ENCODE peak calls at places on chromosomes 6 and 20, in seven cellular contexts. One of them, this sample, is unnamed.

GRCh38 chr6:1770435-1770843 is 160.7 kb downstream of the FOXC1 start:
- DNase-seq in SW 1271: no peak
- DNase-seq in pancreas: no peak
- DNase-seq in cardiac fibroblast: no peak
- DNase-seq in posterior vena cava: no peak
- DNase-seq in HL-60: no peak
- DNase-seq in T-helper 1 cell: no peak
- DNase-seq in this sample: no peak

GRCh38 chr6:14635195-14635594 is 517.6 kb downstream of the CD83 start:
- DNase-seq in HL-60: no peak
- DNase-seq in SW 1271: no peak
- DNase-seq in cardiac fibroblast: no peak
- DNase-seq in pancreas: no peak
- DNase-seq in T-helper 1 cell: no peak
- DNase-seq in posterior vena cava: no peak
- DNase-seq in this sample: no peak

GRCh38 chr6:123393333-123393732 is 243.4 kb downstream of the TRDN start:
- DNase-seq in pancreas: no peak
- DNase-seq in posterior vena cava: no peak
- DNase-seq in SW 1271: no peak
- DNase-seq in cardiac fibroblast: peak
- DNase-seq in HL-60: no peak
- DNase-seq in T-helper 1 cell: no peak
- DNase-seq in this sample: no peak

GRCh38 chr6:105036371-105036770 is 79.5 kb downstream of the LIN28B start:
- DNase-seq in pancreas: no peak
- DNase-seq in cardiac fibroblast: no peak
- DNase-seq in T-helper 1 cell: no peak
- DNase-seq in HL-60: no peak
- DNase-seq in posterior vena cava: no peak
- DNase-seq in SW 1271: no peak
- DNase-seq in this sample: no peak

GRCh38 chr6:96878101-96878500 is 19.6 kb downstream of the NDUFAF4 start:
- DNase-seq in posterior vena cava: no peak
- DNase-seq in pancreas: no peak
- DNase-seq in cardiac fibroblast: no peak
- DNase-seq in HL-60: no peak
- DNase-seq in T-helper 1 cell: no peak
- DNase-seq in SW 1271: no peak
- DNase-seq in this sample: no peak

GRCh38 chr6:5665173-5665572 is 341.6 kb downstream of the NRN1 start:
- DNase-seq in cardiac fibroblast: no peak
- DNase-seq in HL-60: no peak
- DNase-seq in SW 1271: no peak
- DNase-seq in T-helper 1 cell: no peak
- DNase-seq in posterior vena cava: no peak
- DNase-seq in pancreas: no peak
- DNase-seq in this sample: peak

GRCh38 chr6:137233561-137234504 is 14.6 kb upstream of the IFNGR1 start:
- DNase-seq in pancreas: no peak
- DNase-seq in cardiac fibroblast: peak
- DNase-seq in posterior vena cava: no peak
- DNase-seq in T-helper 1 cell: no peak
- DNase-seq in SW 1271: no peak
- DNase-seq in HL-60: peak
- DNase-seq in this sample: no peak

GRCh38 chr6:129089357-129089756 is 206.4 kb downstream of the LAMA2 start:
- DNase-seq in pancreas: no peak
- DNase-seq in T-helper 1 cell: no peak
- DNase-seq in posterior vena cava: no peak
- DNase-seq in cardiac fibroblast: no peak
- DNase-seq in SW 1271: no peak
- DNase-seq in HL-60: no peak
- DNase-seq in this sample: no peak

GRCh38 chr20:55216525-55217242 is 741.3 kb downstream of the DOK5 start:
- DNase-seq in T-helper 1 cell: no peak
- DNase-seq in SW 1271: no peak
- DNase-seq in cardiac fibroblast: no peak
- DNase-seq in HL-60: no peak
- DNase-seq in pancreas: no peak
- DNase-seq in posterior vena cava: no peak
- DNase-seq in this sample: no peak

GRCh38 chr20:36311141-36311853 is 5.2 kb downstream of the DLGAP4 start:
- DNase-seq in cardiac fibroblast: no peak
- DNase-seq in SW 1271: no peak
- DNase-seq in posterior vena cava: no peak
- DNase-seq in pancreas: no peak
- DNase-seq in HL-60: no peak
- DNase-seq in T-helper 1 cell: no peak
- DNase-seq in this sample: no peak

GRCh38 chr6:129131282-129131681 is 248.3 kb downstream of the LAMA2 start:
- DNase-seq in pancreas: no peak
- DNase-seq in cardiac fibroblast: peak
- DNase-seq in posterior vena cava: no peak
- DNase-seq in T-helper 1 cell: no peak
- DNase-seq in HL-60: no peak
- DNase-seq in SW 1271: no peak
- DNase-seq in this sample: no peak

GRCh38 chr6:2129076-2129695 is 116.2 kb downstream of the GMDS start:
- DNase-seq in pancreas: no peak
- DNase-seq in SW 1271: no peak
- DNase-seq in cardiac fibroblast: no peak
- DNase-seq in T-helper 1 cell: no peak
- DNase-seq in posterior vena cava: no peak
- DNase-seq in HL-60: no peak
- DNase-seq in this sample: no peak

GRCh38 chr6:127366281-127367022 is 23.0 kb upstream of the ECHDC1 start:
- DNase-seq in T-helper 1 cell: no peak
- DNase-seq in SW 1271: peak
- DNase-seq in posterior vena cava: no peak
- DNase-seq in HL-60: no peak
- DNase-seq in pancreas: no peak
- DNase-seq in cardiac fibroblast: peak
- DNase-seq in this sample: no peak

GRCh38 chr6:75143186-75143585 is 62.7 kb downstream of the COL12A1 start:
- DNase-seq in posterior vena cava: no peak
- DNase-seq in HL-60: no peak
- DNase-seq in cardiac fibroblast: peak
- DNase-seq in pancreas: no peak
- DNase-seq in SW 1271: no peak
- DNase-seq in T-helper 1 cell: no peak
- DNase-seq in this sample: no peak

GRCh38 chr6:91852232-91852631 is 1265.4 kb upstream of the MAP3K7 start:
- DNase-seq in pancreas: no peak
- DNase-seq in T-helper 1 cell: no peak
- DNase-seq in HL-60: no peak
- DNase-seq in cardiac fibroblast: no peak
- DNase-seq in SW 1271: no peak
- DNase-seq in posterior vena cava: no peak
- DNase-seq in this sample: no peak

GRCh38 chr20:36836591-36837329 is 39.2 kb upstream of the TLDC2 start:
- DNase-seq in posterior vena cava: peak
- DNase-seq in cardiac fibroblast: peak
- DNase-seq in T-helper 1 cell: no peak
- DNase-seq in HL-60: peak
- DNase-seq in SW 1271: peak
- DNase-seq in pancreas: peak
- DNase-seq in this sample: peak

GRCh38 chr20:10696650-10697049 is 22.9 kb upstream of the JAG1 start:
- DNase-seq in T-helper 1 cell: no peak
- DNase-seq in posterior vena cava: no peak
- DNase-seq in cardiac fibroblast: no peak
- DNase-seq in pancreas: peak
- DNase-seq in HL-60: no peak
- DNase-seq in SW 1271: no peak
- DNase-seq in this sample: peak

GRCh38 chr6:17280552-17281090 is 540 bp upstream of the RBM24 start:
- DNase-seq in HL-60: no peak
- DNase-seq in T-helper 1 cell: no peak
- DNase-seq in SW 1271: no peak
- DNase-seq in posterior vena cava: peak
- DNase-seq in pancreas: peak
- DNase-seq in cardiac fibroblast: no peak
- DNase-seq in this sample: no peak

GRCh38 chr20:11041396-11041795 is 367.6 kb upstream of the JAG1 start:
- DNase-seq in T-helper 1 cell: no peak
- DNase-seq in posterior vena cava: no peak
- DNase-seq in pancreas: no peak
- DNase-seq in cardiac fibroblast: no peak
- DNase-seq in SW 1271: no peak
- DNase-seq in HL-60: no peak
- DNase-seq in this sample: no peak

GRCh38 chr6:39050453-39051112 is 2.0 kb downstream of the GLP1R start:
- DNase-seq in pancreas: no peak
- DNase-seq in T-helper 1 cell: no peak
- DNase-seq in HL-60: no peak
- DNase-seq in cardiac fibroblast: no peak
- DNase-seq in posterior vena cava: no peak
- DNase-seq in SW 1271: no peak
- DNase-seq in this sample: no peak

GRCh38 chr6:130018830-130019795 is 732 bp downstream of the L3MBTL3 start:
- DNase-seq in SW 1271: no peak
- DNase-seq in posterior vena cava: no peak
- DNase-seq in pancreas: peak
- DNase-seq in HL-60: peak
- DNase-seq in cardiac fibroblast: peak
- DNase-seq in T-helper 1 cell: peak
- DNase-seq in this sample: peak

GRCh38 chr6:158211273-158212055 is 43.3 kb downstream of the GTF2H5 start:
- DNase-seq in pancreas: no peak
- DNase-seq in cardiac fibroblast: peak
- DNase-seq in posterior vena cava: no peak
- DNase-seq in HL-60: no peak
- DNase-seq in SW 1271: no peak
- DNase-seq in T-helper 1 cell: no peak
- DNase-seq in this sample: no peak

GRCh38 chr6:137097057-137097456 is 52.3 kb upstream of the IL20RA start:
- DNase-seq in cardiac fibroblast: no peak
- DNase-seq in SW 1271: no peak
- DNase-seq in HL-60: no peak
- DNase-seq in T-helper 1 cell: no peak
- DNase-seq in pancreas: no peak
- DNase-seq in posterior vena cava: no peak
- DNase-seq in this sample: peak

GRCh38 chr20:3661836-3662665 is 1.1 kb downstream of the GFRA4 start:
- DNase-seq in SW 1271: no peak
- DNase-seq in cardiac fibroblast: no peak
- DNase-seq in posterior vena cava: no peak
- DNase-seq in pancreas: no peak
- DNase-seq in T-helper 1 cell: no peak
- DNase-seq in HL-60: no peak
- DNase-seq in this sample: no peak

GRCh38 chr20:3472105-3472504 is 1.3 kb downstream of the ATRN start:
- DNase-seq in posterior vena cava: no peak
- DNase-seq in T-helper 1 cell: no peak
- DNase-seq in pancreas: no peak
- DNase-seq in cardiac fibroblast: no peak
- DNase-seq in SW 1271: no peak
- DNase-seq in HL-60: no peak
- DNase-seq in this sample: no peak

GRCh38 chr20:63351811-63352591 is 9.1 kb downstream of the CHRNA4 start:
- DNase-seq in cardiac fibroblast: no peak
- DNase-seq in T-helper 1 cell: no peak
- DNase-seq in posterior vena cava: no peak
- DNase-seq in pancreas: peak
- DNase-seq in SW 1271: no peak
- DNase-seq in HL-60: no peak
- DNase-seq in this sample: no peak